ENCODE peak calls at places on chromosomes 13 and 19, in four cellular contexts. U, B, Q and W are unnamed samples.

GRCh38 chr13:61029064-61029463 is 386.6 kb downstream of the PCDH20 start:
- DNase-seq in U (no peak), Q (no peak), B (no peak), W (peak; percentile 17)

GRCh38 chr13:62096652-62097051 is 681.0 kb upstream of the PCDH20 start:
- DNase-seq in Q (no peak), B (no peak), U (no peak), W (no peak)

GRCh38 chr13:113744197-113745000 is 14.6 kb upstream of the TMEM255B start:
- DNase-seq in U (no peak), B (no peak), Q (no peak), W (no peak)

GRCh38 chr13:35871561-35871960 is 259.6 kb downstream of the DCLK1 start:
- DNase-seq in B (no peak), U (no peak), Q (no peak), W (no peak)

GRCh38 chr13:99312493-99312883 is 5.3 kb upstream of the GPR183 start:
- DNase-seq in B (no peak), Q (peak; percentile 99), U (peak; percentile 82), W (no peak)

GRCh38 chr19:17522988-17523872 is 11.8 kb downstream of the PGLS start:
- DNase-seq in Q (no peak), U (peak; percentile 77), B (no peak), W (no peak)

GRCh38 chr13:56861472-56861871 is 279.2 kb upstream of the PRR20A start:
- DNase-seq in B (no peak), Q (no peak), U (no peak), W (no peak)

GRCh38 chr19:45865269-45865948 is 1.3 kb downstream of the FOXA3 start:
- DNase-seq in U (no peak), B (no peak), Q (no peak), W (no peak)

GRCh38 chr19:2483484-2484151 is 7.7 kb downstream of the GADD45B start:
- DNase-seq in Q (no peak), U (no peak), B (no peak), W (no peak)

GRCh38 chr13:23407996-23408395 is 25.5 kb downstream of the SACS start:
- DNase-seq in U (no peak), B (no peak), Q (no peak), W (no peak)

GRCh38 chr19:29771708-29772415 is 39.9 kb upstream of the CCNE1 start:
- DNase-seq in Q (peak; percentile 81), U (no peak), B (no peak), W (peak; percentile 68)

GRCh38 chr19:16385296-16385695 is 60.7 kb downstream of the KLF2 start:
- DNase-seq in B (no peak), U (no peak), Q (no peak), W (no peak)

GRCh38 chr19:5804516-5805464 is at the start of gene NRTN:
- DNase-seq in Q (no peak), B (peak; percentile 52), U (no peak), W (peak; percentile 80)

GRCh38 chr19:48122421-48122820 is 11.8 kb upstream of the PLA2G4C start:
- DNase-seq in Q (no peak), U (no peak), B (no peak), W (no peak)

GRCh38 chr13:50200988-50201387 is 185.7 kb downstream of the KCNRG start:
- DNase-seq in B (no peak), U (no peak), Q (no peak), W (no peak)

GRCh38 chr13:50200562-50200961 is 185.3 kb downstream of the KCNRG start:
- DNase-seq in Q (no peak), U (no peak), B (no peak), W (no peak)

GRCh38 chr13:50198508-50198907 is 183.3 kb downstream of the KCNRG start:
- DNase-seq in B (no peak), U (no peak), Q (peak; percentile 62), W (no peak)

GRCh38 chr13:50202485-50202884 is 187.2 kb downstream of the KCNRG start:
- DNase-seq in U (no peak), Q (no peak), B (no peak), W (no peak)

GRCh38 chr13:50203256-50204083 is 188.2 kb downstream of the KCNRG start:
- DNase-seq in U (no peak), Q (no peak), B (no peak), W (no peak)
- H3K9me3 ChIP-seq in U (no peaks in the 10 kb centered on the region), Q (no peaks in the 10 kb centered on the region), B (no peaks in the 10 kb centered on the region), W (no peaks in the 10 kb centered on the region)

GRCh38 chr19:12345197-12345596 is 11.8 kb upstream of the ZNF563 start:
- DNase-seq in U (no peak), Q (no peak), B (no peak), W (no peak)

GRCh38 chr19:12350890-12351197 is 14.6 kb downstream of the ZNF442 start:
- DNase-seq in U (no peak), Q (peak; percentile 39), B (no peak), W (no peak)

GRCh38 chr19:12350185-12350889 is 15.1 kb downstream of the ZNF442 start:
- DNase-seq in B (no peak), U (no peak), Q (no peak), W (no peak)

DNA sequence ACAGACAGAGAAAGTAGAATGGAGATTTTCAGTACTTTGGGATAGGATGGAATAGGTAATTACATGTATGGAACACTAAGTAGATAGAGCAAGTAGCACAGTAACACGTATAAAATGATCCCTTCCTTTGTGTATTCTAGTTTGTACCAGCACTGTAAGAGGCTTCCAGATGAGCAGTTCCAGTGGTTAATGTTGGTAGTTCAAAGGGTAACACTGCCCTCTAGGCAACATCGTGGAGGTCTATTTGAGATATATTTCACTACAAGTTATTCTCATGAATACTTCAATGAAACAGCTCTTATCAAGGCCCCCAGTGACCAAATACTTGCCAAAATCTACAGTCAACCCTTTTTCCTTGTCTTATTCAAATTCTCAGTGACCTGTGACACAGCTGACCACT is 13.5 kb upstream of the ZNF563 start:
- DNase-seq in B (no peak), U (no peak), Q (no peak), W (no peak)
- H3K9me3 ChIP-seq in B (peaks cover 12% of the 10 kb centered on the region), U (peaks cover 49% of the 10 kb centered on the region), Q (peaks cover 9% of the 10 kb centered on the region), W (peaks cover 21% of the 10 kb centered on the region)

GRCh38 chr19:57406516-57407123 is 4.3 kb upstream of the ZNF17 start:
- DNase-seq in Q (peak; percentile 80), B (peak; percentile 24), U (no peak), W (peak; percentile 76)

GRCh38 chr19:57410748-57411671 is at the start of gene ZNF17:
- DNase-seq in Q (peak; percentile 99), B (peak; percentile 81), U (peak; percentile 96), W (peak; percentile 92)
- H3K9me3 ChIP-seq in Q (no peaks in the 10 kb centered on the region), B (no peaks in the 10 kb centered on the region), U (peaks cover 11% of the 10 kb centered on the region), W (no peaks in the 10 kb centered on the region)

DNA sequence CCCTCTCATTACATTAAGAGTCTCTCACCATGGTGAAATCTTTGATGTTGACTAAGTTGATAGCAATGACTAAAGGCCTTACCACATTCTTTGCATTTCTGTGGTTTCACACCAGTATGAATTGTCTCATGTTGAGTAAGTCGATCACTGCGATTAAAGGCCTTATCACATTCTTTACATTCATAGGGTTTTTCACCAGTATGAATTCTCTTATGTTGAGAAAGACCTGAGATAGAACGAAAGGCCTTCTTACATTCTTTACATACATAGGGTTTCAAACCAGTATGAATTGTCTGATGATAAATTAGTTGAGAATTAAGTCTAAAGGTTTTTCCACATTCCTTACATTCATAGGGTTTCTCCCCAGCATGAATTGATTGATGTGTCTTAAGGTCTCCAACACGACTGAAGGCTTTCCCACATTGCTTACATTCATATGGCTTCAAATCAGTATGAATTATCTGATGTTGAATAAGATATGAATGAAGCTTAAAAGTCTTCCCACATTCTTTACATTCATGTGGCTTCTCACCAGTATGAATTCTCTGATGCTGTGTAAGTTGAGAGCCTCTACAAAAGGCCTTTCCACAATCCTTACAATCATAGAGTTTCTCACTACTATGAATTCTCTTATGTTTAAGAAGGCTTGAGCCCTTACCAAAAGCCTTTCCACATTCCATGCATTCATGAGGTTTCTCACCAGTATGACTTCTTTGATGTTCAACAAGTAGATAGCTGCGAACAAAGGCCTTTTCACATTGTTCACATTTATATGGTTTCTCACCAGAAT is 45.6 kb downstream of the ZNF283 start:
- DNase-seq in Q (no peak), U (no peak), B (no peak), W (no peak)
- H3K9me3 ChIP-seq in Q (peaks cover 39% of the 10 kb centered on the region), U (peaks cover 79% of the 10 kb centered on the region), B (peaks cover 33% of the 10 kb centered on the region), W (peaks cover 6% of the 10 kb centered on the region)

DNA sequence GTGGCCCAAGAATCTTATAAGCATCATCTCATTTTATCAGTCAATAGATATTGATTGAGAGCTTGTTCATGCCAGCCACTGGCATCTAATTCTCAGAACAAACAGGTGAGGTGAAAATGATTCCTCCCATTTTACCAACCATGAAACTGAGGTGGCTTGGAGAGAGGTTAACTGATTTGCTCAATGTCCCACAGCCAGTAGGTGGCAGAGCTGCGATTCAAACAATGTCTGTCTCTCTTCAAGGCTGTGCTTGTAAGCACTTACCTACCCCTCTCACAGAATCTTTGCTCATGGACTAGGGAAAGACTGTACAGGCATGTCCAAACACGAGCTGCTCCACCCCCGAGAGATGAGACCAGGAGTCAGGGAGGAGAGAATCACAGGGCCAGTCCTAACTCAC is 21.5 kb upstream of the GSX1 start:
- DNase-seq in B (no peak), Q (peak; percentile 32), U (no peak), W (peak; percentile 25)
- H3K9me3 ChIP-seq in B (no peaks in the 10 kb centered on the region), Q (no peaks in the 10 kb centered on the region), U (no peaks in the 10 kb centered on the region), W (no peaks in the 10 kb centered on the region)

DNA sequence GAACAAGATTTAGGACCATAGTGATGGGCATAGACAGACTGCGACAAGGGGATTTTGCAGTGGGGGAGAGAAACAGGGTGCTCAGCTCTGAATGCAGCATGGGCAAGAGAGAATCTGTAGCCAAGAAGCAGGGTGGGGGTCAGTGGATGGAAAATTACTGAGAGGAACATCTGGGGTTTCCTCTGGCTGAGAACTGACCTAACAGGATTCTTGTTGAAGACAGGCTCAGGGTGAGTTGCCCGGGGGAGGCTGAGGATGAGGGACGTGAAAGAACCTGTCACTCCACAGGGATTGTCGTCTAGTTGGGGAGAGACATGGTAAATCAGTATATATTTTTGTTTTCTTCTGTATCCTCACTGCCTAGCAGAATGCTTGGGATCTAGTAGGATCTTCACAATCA is 118.7 kb upstream of the PEG3 start:
- DNase-seq in B (no peak), Q (no peak), U (no peak), W (no peak)
- H3K9me3 ChIP-seq in B (peaks cover 4% of the 10 kb centered on the region), Q (no peaks in the 10 kb centered on the region), U (no peaks in the 10 kb centered on the region), W (no peaks in the 10 kb centered on the region)

DNA sequence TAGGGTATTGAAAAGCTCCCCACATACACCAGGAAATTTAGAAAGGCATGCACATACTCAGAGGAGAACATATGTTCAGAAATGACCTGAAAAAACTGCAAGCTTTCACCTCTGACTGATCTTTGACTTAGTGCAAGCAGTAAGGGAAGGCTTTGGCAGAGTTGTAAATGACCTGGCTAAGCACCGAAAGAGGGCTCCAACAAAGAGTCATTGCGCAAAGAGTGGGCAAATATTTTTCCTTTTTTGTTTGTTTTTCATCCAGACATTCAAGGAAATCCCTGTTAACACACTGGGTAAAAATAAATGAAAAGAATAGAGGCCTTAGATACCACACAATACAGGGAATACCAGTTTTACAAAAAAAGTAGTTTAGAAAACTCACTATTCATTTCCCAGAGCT is 5.2 kb upstream of the ZNF233 start:
- DNase-seq in Q (no peak), B (no peak), U (no peak), W (no peak)
- H3K9me3 ChIP-seq in Q (peaks cover 18% of the 10 kb centered on the region), B (peaks cover 25% of the 10 kb centered on the region), U (peaks cover 85% of the 10 kb centered on the region), W (peaks cover 10% of the 10 kb centered on the region)

GRCh38 chr19:11950312-11950711 is 14.5 kb upstream of the ZNF763 start:
- DNase-seq in B (no peak), Q (no peak), U (no peak), W (no peak)
- H3K9me3 ChIP-seq in B (peaks cover 56% of the 10 kb centered on the region), Q (peaks cover 16% of the 10 kb centered on the region), U (peaks cover 87% of the 10 kb centered on the region), W (peaks cover 41% of the 10 kb centered on the region)

DNA sequence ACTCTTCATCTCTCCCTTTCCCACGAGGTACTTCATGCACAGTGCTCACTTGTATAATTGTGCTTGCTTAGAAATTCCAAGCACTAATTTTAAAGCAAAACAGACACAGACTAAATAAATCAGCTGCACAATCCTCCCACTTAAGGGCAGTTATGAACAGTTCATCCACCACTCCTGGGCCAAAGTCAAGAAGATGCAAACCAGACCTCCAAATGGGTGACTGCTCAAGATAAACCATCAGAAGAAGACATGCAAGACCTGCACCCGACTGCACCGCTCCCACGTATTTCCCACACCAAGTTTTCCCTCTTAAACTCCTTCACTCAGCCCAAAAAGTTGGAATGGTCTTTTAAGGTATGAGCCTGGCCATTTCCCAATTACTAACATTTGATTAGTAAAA is 19.9 kb downstream of the ZNF235 start:
- DNase-seq in B (no peak), U (no peak), Q (no peak), W (no peak)
- H3K9me3 ChIP-seq in B (peaks cover 27% of the 10 kb centered on the region), U (peaks cover 79% of the 10 kb centered on the region), Q (no peaks in the 10 kb centered on the region), W (no peaks in the 10 kb centered on the region)